ENCODE peak calls at places on chromosomes 16 and 17, in five cellular contexts. One of them, this sample, is unnamed.

GRCh38 chr17:18226284-18226945 is 980 bp downstream of the LLGL1 start:
- DNase-seq in HCT116: no peak
- DNase-seq in transverse colon: no peak
- DNase-seq in esophagus muscularis mucosa: no peak
- DNase-seq in suprapubic skin: no peak
- DNase-seq in this sample: no peak

GRCh38 chr17:49959183-49959935 is 9.6 kb upstream of the DLX4 start:
- DNase-seq in HCT116: peak; percentile 26
- DNase-seq in transverse colon: no peak
- DNase-seq in esophagus muscularis mucosa: no peak
- DNase-seq in suprapubic skin: no peak
- DNase-seq in this sample: no peak

GRCh38 chr16:87416826-87417471 is 24.8 kb downstream of the MAP1LC3B start:
- DNase-seq in HCT116: no peak
- DNase-seq in transverse colon: peak; percentile 42
- DNase-seq in esophagus muscularis mucosa: no peak
- DNase-seq in suprapubic skin: no peak
- DNase-seq in this sample: no peak

GRCh38 chr17:36592316-36592710 is 634 bp downstream of the DHRS11 start:
- DNase-seq in HCT116: no peak
- DNase-seq in transverse colon: peak; percentile 33
- DNase-seq in esophagus muscularis mucosa: no peak
- DNase-seq in suprapubic skin: no peak
- DNase-seq in this sample: no peak

GRCh38 chr17:42783062-42783777 is 2.8 kb downstream of the WNK4 start:
- DNase-seq in HCT116: no peak
- DNase-seq in transverse colon: no peak
- DNase-seq in esophagus muscularis mucosa: no peak
- DNase-seq in suprapubic skin: no peak
- DNase-seq in this sample: no peak

GRCh38 chr16:12573730-12574383 is 229.8 kb downstream of the CPPED1 start:
- DNase-seq in HCT116: peak; percentile 52
- DNase-seq in transverse colon: peak; percentile 51
- DNase-seq in esophagus muscularis mucosa: no peak
- DNase-seq in suprapubic skin: peak; percentile 61
- DNase-seq in this sample: no peak

GRCh38 chr17:59366040-59366757 is 34.7 kb downstream of the YPEL2 start:
- DNase-seq in HCT116: no peak
- DNase-seq in transverse colon: no peak
- DNase-seq in esophagus muscularis mucosa: no peak
- DNase-seq in suprapubic skin: no peak
- DNase-seq in this sample: no peak

GRCh38 chr16:17801024-17801423 is 330.3 kb upstream of the XYLT1 start:
- DNase-seq in HCT116: no peak
- DNase-seq in transverse colon: no peak
- DNase-seq in esophagus muscularis mucosa: no peak
- DNase-seq in suprapubic skin: no peak
- DNase-seq in this sample: no peak

GRCh38 chr16:52488837-52489289 is 58.1 kb downstream of the TOX3 start:
- DNase-seq in HCT116: no peak
- DNase-seq in transverse colon: peak; percentile 30
- DNase-seq in esophagus muscularis mucosa: no peak
- DNase-seq in suprapubic skin: no peak
- DNase-seq in this sample: no peak

GRCh38 chr17:9339958-9340357 is 235.7 kb downstream of the STX8 start:
- DNase-seq in HCT116: no peak
- DNase-seq in transverse colon: no peak
- DNase-seq in esophagus muscularis mucosa: no peak
- DNase-seq in suprapubic skin: no peak
- DNase-seq in this sample: no peak

GRCh38 chr17:6429266-6429665 is 5.7 kb downstream of the AIPL1 start:
- DNase-seq in HCT116: no peak
- DNase-seq in transverse colon: no peak
- DNase-seq in esophagus muscularis mucosa: no peak
- DNase-seq in suprapubic skin: no peak
- DNase-seq in this sample: no peak

GRCh38 chr17:43068570-43069367 is 43.7 kb downstream of the RND2 start:
- DNase-seq in HCT116: no peak
- DNase-seq in transverse colon: no peak
- DNase-seq in esophagus muscularis mucosa: no peak
- DNase-seq in suprapubic skin: no peak
- DNase-seq in this sample: no peak

GRCh38 chr16:66364117-66364958 is 2.2 kb upstream of the CDH5 start:
- DNase-seq in HCT116: no peak
- DNase-seq in transverse colon: peak; percentile 38
- DNase-seq in esophagus muscularis mucosa: no peak
- DNase-seq in suprapubic skin: peak; percentile 84
- DNase-seq in this sample: peak; percentile 88

GRCh38 chr17:71769850-71770249 is 351.0 kb upstream of the SOX9 start:
- DNase-seq in HCT116: no peak
- DNase-seq in transverse colon: no peak
- DNase-seq in esophagus muscularis mucosa: no peak
- DNase-seq in suprapubic skin: no peak
- DNase-seq in this sample: no peak

GRCh38 chr17:3913531-3914318 is 2.5 kb downstream of the P2RX1 start:
- DNase-seq in HCT116: peak; percentile 54
- DNase-seq in transverse colon: peak; percentile 88
- DNase-seq in esophagus muscularis mucosa: no peak
- DNase-seq in suprapubic skin: no peak
- DNase-seq in this sample: peak; percentile 41

GRCh38 chr16:82344157-82344556 is 174.1 kb upstream of the MPHOSPH6 start:
- DNase-seq in HCT116: no peak
- DNase-seq in transverse colon: no peak
- DNase-seq in esophagus muscularis mucosa: peak; percentile 79
- DNase-seq in suprapubic skin: no peak
- DNase-seq in this sample: no peak

GRCh38 chr17:39822051-39822450 is 42.1 kb downstream of the IKZF3 start:
- DNase-seq in HCT116: no peak
- DNase-seq in transverse colon: no peak
- DNase-seq in esophagus muscularis mucosa: no peak
- DNase-seq in suprapubic skin: no peak
- DNase-seq in this sample: no peak

GRCh38 chr16:89643769-89644300 is 13.7 kb downstream of the CHMP1A start:
- DNase-seq in HCT116: no peak
- DNase-seq in transverse colon: no peak
- DNase-seq in esophagus muscularis mucosa: no peak
- DNase-seq in suprapubic skin: no peak
- DNase-seq in this sample: no peak

GRCh38 chr17:48800626-48801217 is 16.3 kb downstream of the TTLL6 start:
- DNase-seq in HCT116: no peak
- DNase-seq in transverse colon: no peak
- DNase-seq in esophagus muscularis mucosa: no peak
- DNase-seq in suprapubic skin: no peak
- DNase-seq in this sample: no peak

GRCh38 chr17:49464049-49464448 is 31.0 kb upstream of the NGFR start:
- DNase-seq in HCT116: no peak
- DNase-seq in transverse colon: no peak
- DNase-seq in esophagus muscularis mucosa: no peak
- DNase-seq in suprapubic skin: no peak
- DNase-seq in this sample: no peak

GRCh38 chr17:47205419-47205963 is 3.7 kb upstream of the MYL4 start:
- DNase-seq in HCT116: no peak
- DNase-seq in transverse colon: peak; percentile 67
- DNase-seq in esophagus muscularis mucosa: no peak
- DNase-seq in suprapubic skin: no peak
- DNase-seq in this sample: peak; percentile 92

GRCh38 chr17:78944026-78944425 is 18.8 kb upstream of the TIMP2 start:
- DNase-seq in HCT116: no peak
- DNase-seq in transverse colon: no peak
- DNase-seq in esophagus muscularis mucosa: no peak
- DNase-seq in suprapubic skin: no peak
- DNase-seq in this sample: no peak

GRCh38 chr16:3259097-3259496 is 2.7 kb upstream of the MEFV start:
- DNase-seq in HCT116: no peak
- DNase-seq in transverse colon: peak; percentile 21
- DNase-seq in esophagus muscularis mucosa: no peak
- DNase-seq in suprapubic skin: no peak
- DNase-seq in this sample: no peak

GRCh38 chr16:2726923-2727322 is 6.9 kb upstream of the PRSS27 start:
- DNase-seq in HCT116: no peak
- DNase-seq in transverse colon: no peak
- DNase-seq in esophagus muscularis mucosa: no peak
- DNase-seq in suprapubic skin: no peak
- DNase-seq in this sample: no peak

GRCh38 chr17:39105705-39106104 is 45.7 kb downstream of the PLXDC1 start:
- DNase-seq in HCT116: no peak
- DNase-seq in transverse colon: no peak
- DNase-seq in esophagus muscularis mucosa: no peak
- DNase-seq in suprapubic skin: no peak
- DNase-seq in this sample: no peak

GRCh38 chr17:78252111-78252634 is 20.7 kb downstream of the TMEM235 start:
- DNase-seq in HCT116: no peak
- DNase-seq in transverse colon: peak; percentile 69
- DNase-seq in esophagus muscularis mucosa: no peak
- DNase-seq in suprapubic skin: no peak
- DNase-seq in this sample: no peak

GRCh38 chr17:80264048-80264792 is 3.6 kb downstream of the RNF213 start:
- DNase-seq in HCT116: no peak
- DNase-seq in transverse colon: peak; percentile 55
- DNase-seq in esophagus muscularis mucosa: no peak
- DNase-seq in suprapubic skin: no peak
- DNase-seq in this sample: no peak

GRCh38 chr16:68711421-68712139 is 25.5 kb upstream of the CDH1 start:
- DNase-seq in HCT116: no peak
- DNase-seq in transverse colon: no peak
- DNase-seq in esophagus muscularis mucosa: no peak
- DNase-seq in suprapubic skin: no peak
- DNase-seq in this sample: no peak

GRCh38 chr16:31754998-31755615 is 118.5 kb upstream of the ZNF267 start:
- DNase-seq in HCT116: no peak
- DNase-seq in transverse colon: no peak
- DNase-seq in esophagus muscularis mucosa: no peak
- DNase-seq in suprapubic skin: no peak
- DNase-seq in this sample: no peak
- H3K9me3 ChIP-seq in HCT116: peaks cover 52% of the 10 kb centered on the region
- H3K9me3 ChIP-seq in transverse colon: peaks cover 93% of the 10 kb centered on the region
- H3K9me3 ChIP-seq in esophagus muscularis mucosa: peaks cover 94% of the 10 kb centered on the region
- H3K9me3 ChIP-seq in suprapubic skin: peaks cover 80% of the 10 kb centered on the region
- H3K9me3 ChIP-seq in this sample: peaks cover 78% of the 10 kb centered on the region

DNA sequence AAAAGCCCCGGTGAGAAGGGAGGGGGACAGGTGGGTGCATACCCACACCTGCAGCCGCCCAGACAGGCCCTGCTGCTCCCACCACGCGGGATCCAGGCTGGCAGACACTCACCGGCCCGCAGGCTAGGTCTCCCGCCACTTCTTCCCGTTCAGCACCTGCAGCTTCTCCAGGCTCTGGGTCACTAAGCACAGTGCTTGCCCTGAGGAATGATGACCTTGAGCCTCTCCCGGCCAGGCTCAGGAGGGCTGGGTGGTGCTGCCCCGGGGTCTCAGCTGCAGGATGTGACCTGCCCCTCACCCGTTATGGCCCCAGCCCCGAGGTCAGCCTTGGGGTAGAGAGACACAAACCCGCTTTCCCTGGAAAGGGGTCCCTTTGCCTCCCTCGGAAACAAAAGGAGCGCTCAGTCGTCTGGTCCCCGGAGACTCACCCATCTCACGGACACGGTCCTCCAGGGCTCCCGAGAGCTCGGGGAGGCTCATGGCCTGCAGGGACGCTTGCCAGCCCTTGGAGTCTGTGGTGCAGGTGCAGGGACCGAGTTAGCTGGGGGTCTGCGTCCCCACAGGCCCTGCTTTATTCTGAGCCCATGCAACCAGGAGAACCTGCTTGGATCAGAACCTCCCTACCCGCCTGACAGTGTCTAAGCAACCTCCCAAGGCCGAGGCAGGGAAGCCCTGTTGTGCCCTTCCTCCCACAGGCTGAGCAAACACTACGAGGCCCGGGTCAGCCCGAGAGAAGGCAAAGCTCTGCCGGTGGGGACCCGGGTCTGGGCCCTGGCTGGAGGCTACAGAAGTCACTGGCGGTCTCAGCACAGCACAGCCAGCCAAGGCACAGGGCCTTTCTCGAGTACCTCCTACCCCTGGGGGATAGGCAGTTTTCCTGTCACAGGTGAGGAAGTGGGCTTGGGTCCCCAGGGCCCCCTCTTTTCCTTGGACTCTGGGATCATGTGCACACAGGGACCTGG is 3.8 kb downstream of the NUDT16L1 start:
- DNase-seq in HCT116: no peak
- DNase-seq in transverse colon: no peak
- DNase-seq in esophagus muscularis mucosa: no peak
- DNase-seq in suprapubic skin: peak; percentile 65
- DNase-seq in this sample: no peak
- TF ChIP-seq POLR2AphosphoS5 in HCT116: no peak
- TF ChIP-seq POLR2AphosphoS5 in transverse colon: no peak
- TF ChIP-seq POLR2AphosphoS5 in esophagus muscularis mucosa: no peak
- TF ChIP-seq POLR2AphosphoS5 in suprapubic skin: no peak
- TF ChIP-seq POLR2AphosphoS5 in this sample: no peak

DNA sequence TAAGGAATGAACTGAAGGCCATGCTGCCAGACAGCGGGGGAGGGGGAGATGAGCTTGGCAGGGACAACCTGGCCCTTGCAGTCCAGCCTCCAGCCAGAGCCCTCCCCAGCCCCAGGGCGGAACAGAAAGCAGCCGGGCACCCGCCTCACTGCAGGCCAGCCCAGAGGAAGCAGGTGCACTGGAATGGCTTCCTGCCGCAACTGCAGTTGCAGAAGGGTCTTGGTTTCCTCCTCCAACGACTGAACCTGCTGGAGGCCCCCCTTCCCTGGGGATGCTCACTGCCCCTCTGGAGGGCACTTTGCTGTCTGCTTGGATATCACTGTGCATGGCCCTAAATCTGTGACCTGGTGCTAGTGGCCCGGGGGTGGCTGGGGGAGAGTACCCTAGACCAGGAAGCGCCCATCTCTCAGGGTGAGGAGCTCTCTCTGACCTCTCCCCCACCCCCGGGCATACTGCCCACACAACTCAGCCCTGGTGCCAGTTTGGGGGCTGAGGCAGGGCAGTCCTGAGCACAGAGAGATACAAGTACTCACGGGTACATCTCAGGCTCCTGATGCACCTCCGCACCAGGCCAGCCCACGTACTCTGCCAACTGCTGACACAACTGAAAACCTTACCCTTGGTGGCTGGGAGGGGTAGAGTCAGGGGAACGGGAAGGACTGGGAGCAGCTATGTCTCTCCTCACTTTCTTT is 41.1 kb downstream of the MYO18A start:
- DNase-seq in HCT116: no peak
- DNase-seq in transverse colon: peak; percentile 66
- DNase-seq in esophagus muscularis mucosa: no peak
- DNase-seq in suprapubic skin: no peak
- DNase-seq in this sample: no peak
- H3K4me1 ChIP-seq in HCT116: peaks cover 57% of the 10 kb centered on the region
- H3K4me1 ChIP-seq in transverse colon: peaks cover 23% of the 10 kb centered on the region
- H3K4me1 ChIP-seq in esophagus muscularis mucosa: peaks cover 45% of the 10 kb centered on the region
- H3K4me1 ChIP-seq in suprapubic skin: peaks cover 51% of the 10 kb centered on the region
- H3K4me1 ChIP-seq in this sample: peaks cover 4% of the 10 kb centered on the region

GRCh38 chr17:22203208-22203715 is 510.9 kb downstream of the KCNJ18 start:
- DNase-seq in HCT116: no peak
- DNase-seq in transverse colon: no peak
- DNase-seq in esophagus muscularis mucosa: peak; percentile 47
- DNase-seq in suprapubic skin: no peak
- DNase-seq in this sample: no peak

DNA sequence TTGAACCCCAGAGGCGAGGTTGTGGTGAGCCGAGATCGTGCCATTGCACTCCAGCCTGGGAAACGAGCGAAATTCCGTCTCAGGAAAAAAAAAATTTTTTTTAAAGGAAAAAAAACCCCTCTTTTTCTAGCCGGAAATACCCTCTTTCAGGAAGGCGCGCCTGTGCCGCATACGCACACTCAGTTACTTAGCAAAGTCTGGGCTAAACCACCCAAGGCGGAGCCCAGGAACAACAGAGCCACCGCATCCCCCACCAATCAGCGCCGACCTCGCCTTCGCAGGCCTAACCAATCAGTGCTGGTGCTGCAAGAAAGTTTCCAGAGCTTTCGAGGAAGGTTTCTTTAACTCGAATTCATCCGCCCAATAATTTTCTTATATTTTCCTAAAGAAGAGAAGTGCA is 510.4 kb downstream of the KCNJ18 start:
- DNase-seq in HCT116: no peak
- DNase-seq in transverse colon: no peak
- DNase-seq in esophagus muscularis mucosa: peak; percentile 62
- DNase-seq in suprapubic skin: no peak
- DNase-seq in this sample: no peak
- H3K9me3 ChIP-seq in HCT116: peaks cover 4% of the 10 kb centered on the region
- H3K9me3 ChIP-seq in transverse colon: no peaks in the 10 kb centered on the region
- H3K9me3 ChIP-seq in esophagus muscularis mucosa: no peaks in the 10 kb centered on the region
- H3K9me3 ChIP-seq in suprapubic skin: peaks cover 4% of the 10 kb centered on the region
- H3K9me3 ChIP-seq in this sample: peaks cover 36% of the 10 kb centered on the region